ENCODE peak calls at places on chromosomes 11 and 22, in eight cellular contexts. C is IMR-90, J is left ventricle myocardium inferior, D is esophagus muscularis mucosa, H is fibroblast of pulmonary artery, Q is GM12865, M is mucosa of descending colon, Y is neural progenitor cell. N is an unnamed sample.

GRCh38 chr22:27032121-27032761 is 374.9 kb downstream of the MIAT start:
- DNase-seq in C (no peak), J (no peak), D (no peak), H (no peak), Q (no peak), M (no peak), Y (peak; percentile 11), N (peak; percentile 17)

GRCh38 chr11:12560861-12561260 is 113.4 kb upstream of the TEAD1 start:
- DNase-seq in C (no peak), J (no peak), D (no peak), H (no peak), Q (no peak), M (no peak), Y (no peak), N (no peak)

GRCh38 chr11:30488304-30488998 is 97.7 kb downstream of the MPPED2 start:
- DNase-seq in C (peak; percentile 81), J (no peak), D (no peak), H (peak; percentile 37), Q (no peak), M (no peak), Y (no peak), N (peak; percentile 76)

GRCh38 chr11:64239662-64240466 is 1.0 kb upstream of the FKBP2 start:
- DNase-seq in C (no peak), J (no peak), D (no peak), H (no peak), Q (peak; percentile 92), M (peak; percentile 70), Y (no peak), N (no peak)

GRCh38 chr11:126403658-126404057 is 48.2 kb downstream of the ST3GAL4 start:
- DNase-seq in C (no peak), J (no peak), D (no peak), H (no peak), Q (peak; percentile 65), M (no peak), Y (no peak), N (no peak)

GRCh38 chr11:723120-723883 is 17.3 kb downstream of the EPS8L2 start:
- DNase-seq in C (peak; percentile 68), J (no peak), D (no peak), H (peak; percentile 73), Q (peak; percentile 78), M (no peak), Y (peak; percentile 57), N (peak; percentile 63)

GRCh38 chr22:37520754-37521153 is 1.5 kb upstream of the CARD10 start:
- DNase-seq in C (no peak), J (no peak), D (no peak), H (no peak), Q (no peak), M (peak; percentile 42), Y (no peak), N (no peak)

GRCh38 chr11:80280737-80281136 is 839.9 kb upstream of the TENM4 start:
- DNase-seq in C (no peak), J (peak; percentile 24), D (no peak), H (no peak), Q (no peak), M (no peak), Y (no peak), N (no peak)

GRCh38 chr11:131985769-131986393 is 615.5 kb downstream of the NTM start:
- DNase-seq in C (no peak), J (peak; percentile 20), D (no peak), H (no peak), Q (no peak), M (no peak), Y (no peak), N (no peak)

GRCh38 chr11:57460017-57460755 is at the start of gene RTN4RL2:
- DNase-seq in C (peak; percentile 45), J (peak; percentile 48), D (no peak), H (peak; percentile 50), Q (peak; percentile 67), M (no peak), Y (peak; percentile 91), N (peak; percentile 20)

GRCh38 chr11:47578524-47579460 is at the start of the genes KBTBD4 and NDUFS3:
- DNase-seq in C (peak; percentile 87), J (peak; percentile 88), D (peak; percentile 96), H (peak; percentile 90), Q (peak; percentile 94), M (peak; percentile 93), Y (peak; percentile 97), N (peak; percentile 90)

GRCh38 chr22:29308791-29309262 is 2.4 kb downstream of the GAS2L1 start:
- DNase-seq in C (peak; percentile 65), J (no peak), D (no peak), H (peak; percentile 81), Q (peak; percentile 33), M (peak; percentile 58), Y (no peak), N (peak; percentile 83)

GRCh38 chr22:40679249-40679963 is at the start of gene MCHR1:
- DNase-seq in C (peak; percentile 14), J (no peak), D (no peak), H (no peak), Q (no peak), M (no peak), Y (peak; percentile 46), N (no peak)
- H3K4me3 ChIP-seq in C (peak within 1 kb of the TSS; percentile 29), J (peak within 1 kb of the TSS; percentile 53), D (peak within 1 kb of the TSS; percentile 25), H (peak within 1 kb of the TSS; percentile 34), Q (no peak within 1 kb of the TSS), M (no peak within 1 kb of the TSS), Y (peak within 1 kb of the TSS; percentile 21), N (peak within 1 kb of the TSS; percentile 21)

DNA sequence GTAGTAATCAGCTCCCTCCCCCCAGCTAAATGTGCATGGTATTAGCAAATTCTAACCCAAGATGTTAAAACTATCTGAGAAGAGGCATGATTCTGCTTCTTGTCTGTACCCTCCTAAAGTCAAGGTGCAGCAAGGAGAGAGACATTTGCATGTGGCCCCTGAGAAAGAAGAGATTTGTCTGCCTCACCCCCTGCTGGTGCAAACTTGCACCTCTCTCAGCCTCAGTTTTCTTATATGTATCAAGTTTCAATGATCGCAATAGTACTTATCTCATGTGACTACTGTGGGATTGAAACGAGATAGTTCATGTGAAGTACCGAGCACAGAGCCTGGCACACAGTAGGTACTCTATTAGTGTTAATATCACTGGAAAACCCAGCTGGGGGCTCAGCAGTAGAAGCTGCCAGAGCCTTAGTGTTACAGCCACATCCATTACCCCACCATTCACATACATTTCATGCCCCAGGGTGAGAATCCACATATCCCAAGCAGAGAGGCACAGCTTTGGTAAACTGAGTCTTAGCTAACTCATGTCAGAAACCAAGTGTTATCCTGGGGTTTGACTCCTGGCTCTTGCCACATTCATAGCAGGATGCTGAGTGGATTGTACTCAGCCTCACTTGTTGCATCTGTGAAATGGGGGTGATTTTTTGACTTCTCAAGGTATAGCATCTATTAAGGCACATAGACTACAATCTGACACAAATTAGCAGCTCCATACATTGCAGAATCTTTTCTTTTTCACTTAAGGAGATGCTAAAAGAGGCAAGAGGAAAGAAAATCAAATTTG is 24.9 kb downstream of the CD44 start:
- DNase-seq in C (peak; percentile 31), J (no peak), D (no peak), H (no peak), Q (peak; percentile 82), M (no peak), Y (no peak), N (no peak)
- TF ChIP-seq CTCF in C (peak; percentile 23), J (peak; percentile 20), D (no peak), H (peak; percentile 34), Q (peak; percentile 70), M (no peak), Y (no peak), N (peak; percentile 17)

GRCh38 chr11:112885744-112886706 is 75.2 kb upstream of the NCAM1 start:
- DNase-seq in C (no peak), J (no peak), D (no peak), H (no peak), Q (no peak), M (no peak), Y (no peak), N (no peak)

GRCh38 chr11:112881461-112881860 is 79.8 kb upstream of the NCAM1 start:
- DNase-seq in C (no peak), J (peak; percentile 75), D (no peak), H (peak; percentile 13), Q (no peak), M (peak; percentile 56), Y (peak; percentile 79), N (peak; percentile 41)

GRCh38 chr11:112882494-112883381 is 78.5 kb upstream of the NCAM1 start:
- DNase-seq in C (no peak), J (peak; percentile 48), D (no peak), H (peak; percentile 15), Q (no peak), M (no peak), Y (no peak), N (no peak)

GRCh38 chr11:112886707-112887370 is 74.4 kb upstream of the NCAM1 start:
- DNase-seq in C (no peak), J (no peak), D (no peak), H (peak; percentile 5), Q (no peak), M (no peak), Y (no peak), N (no peak)

GRCh38 chr11:112884012-112884767 is 77.0 kb upstream of the NCAM1 start:
- DNase-seq in C (no peak), J (no peak), D (no peak), H (no peak), Q (no peak), M (no peak), Y (no peak), N (no peak)
- H3K4me3 ChIP-seq in C (no peak overlapping the region), J (no peak overlapping the region), D (no peak overlapping the region), H (no peak overlapping the region), Q (no peak overlapping the region), M (no peak overlapping the region), Y (no peak overlapping the region), N (no peak overlapping the region)

GRCh38 chr11:124938970-124939369 is 3.1 kb upstream of the HEPACAM start:
- DNase-seq in C (no peak), J (no peak), D (no peak), H (no peak), Q (no peak), M (no peak), Y (peak; percentile 57), N (no peak)

GRCh38 chr11:124935548-124936514 is at the start of gene HEPACAM:
- DNase-seq in C (no peak), J (no peak), D (no peak), H (no peak), Q (no peak), M (no peak), Y (no peak), N (no peak)

GRCh38 chr11:124938206-124938765 is 2.4 kb upstream of the HEPACAM start:
- DNase-seq in C (peak; percentile 40), J (no peak), D (no peak), H (peak; percentile 6), Q (no peak), M (no peak), Y (no peak), N (no peak)

GRCh38 chr11:124937336-124937935 is 1.6 kb upstream of the HEPACAM start:
- DNase-seq in C (no peak), J (no peak), D (no peak), H (no peak), Q (no peak), M (no peak), Y (no peak), N (no peak)

DNA sequence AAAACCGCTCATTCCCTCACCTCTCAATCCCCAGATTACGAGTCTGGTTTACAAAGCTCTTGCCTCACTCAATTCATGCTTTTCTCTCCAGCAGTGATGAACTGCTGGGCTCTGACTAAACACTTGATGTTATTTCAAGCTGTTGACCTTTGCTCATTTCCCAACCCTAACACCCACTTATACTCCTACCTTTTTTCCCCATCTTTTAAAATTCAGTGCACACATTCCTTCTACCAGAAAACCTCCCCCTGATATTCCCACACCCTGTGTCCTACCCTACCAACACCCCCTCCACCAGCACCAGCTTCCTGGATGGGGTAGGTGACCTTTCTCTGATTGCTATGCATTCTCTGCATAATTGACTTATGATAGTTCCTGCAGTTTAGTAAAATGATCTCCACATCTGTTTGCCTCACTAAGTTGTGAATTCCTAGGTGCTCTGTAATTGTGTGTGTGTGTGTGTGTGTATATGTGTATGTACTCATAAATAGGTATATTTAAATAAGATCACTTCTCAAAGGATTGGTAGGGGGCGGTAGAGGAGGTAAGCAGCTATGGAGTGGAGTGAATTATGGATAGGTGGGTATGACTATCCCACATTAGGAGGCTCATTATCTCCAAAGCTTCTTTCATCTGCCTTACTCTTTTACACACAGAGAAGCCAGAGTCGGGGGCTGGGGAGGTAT is 842 bp downstream of the HEPACAM start:
- DNase-seq in C (peak; percentile 96), J (no peak), D (peak; percentile 21), H (peak; percentile 69), Q (no peak), M (no peak), Y (no peak), N (peak; percentile 76)
- TF ChIP-seq CTCF in C (peak; percentile 35), J (no peak), D (no peak), H (no peak), Q (no peak), M (no peak), Y (peak; percentile 18), N (peak; percentile 27)